ENCODE peak calls at places on chromosomes 6 and 20, in six cellular contexts. Q is neuronal stem cell, F is mesenchymal stem cell, Y is IMR-90, K is H1, J is trophoblast cell. A is an unnamed sample.
A peak's percentile ranks its signal among the peaks of the same experiment; 100 is the strongest.

GRCh38 chr6:142913511-142914047 is 31.4 kb downstream of the HIVEP2 start:
- DNase-seq in Q (no peak), F (no peak), Y (no peak), K (no peak), J (peak; percentile 45), A (no peak)

GRCh38 chr20:22579711-22580697 is 4.4 kb downstream of the FOXA2 start:
- DNase-seq in Q (no peak), F (no peak), Y (no peak), K (peak; percentile 63), J (no peak), A (peak; percentile 56)

GRCh38 chr6:93235775-93236174 is 183.6 kb downstream of the EPHA7 start:
- DNase-seq in Q (no peak), F (no peak), Y (no peak), K (no peak), J (no peak), A (peak; percentile 32)

GRCh38 chr6:110811187-110811586 is 4.1 kb downstream of the CDK19 start:
- DNase-seq in Q (no peak), F (no peak), Y (no peak), K (no peak), J (no peak), A (no peak)

GRCh38 chr6:165098165-165098564 is 211.2 kb downstream of the C6orf118 start:
- DNase-seq in Q (no peak), F (no peak), Y (no peak), K (no peak), J (peak; percentile 10), A (peak; percentile 9)

GRCh38 chr6:159360306-159360705 is 191.1 kb downstream of the FNDC1 start:
- DNase-seq in Q (no peak), F (no peak), Y (no peak), K (no peak), J (no peak), A (no peak)

GRCh38 chr6:17938885-17939284 is 48.5 kb downstream of the KIF13A start:
- DNase-seq in Q (no peak), F (peak; percentile 67), Y (peak; percentile 81), K (no peak), J (peak; percentile 17), A (no peak)

GRCh38 chr20:41222703-41223102 is 85.4 kb downstream of the PLCG1 start:
- DNase-seq in Q (no peak), F (peak; percentile 35), Y (peak; percentile 54), K (no peak), J (no peak), A (no peak)

GRCh38 chr6:42199106-42199981 is 4.6 kb upstream of the GUCA1B start:
- DNase-seq in Q (no peak), F (peak; percentile 74), Y (peak; percentile 68), K (no peak), J (no peak), A (no peak)

GRCh38 chr6:158626360-158627167 is 18.0 kb downstream of the DYNLT1 start:
- DNase-seq in Q (no peak), F (no peak), Y (no peak), K (no peak), J (no peak), A (no peak)

GRCh38 chr6:50978631-50979030 is 160.0 kb downstream of the TFAP2B start:
- DNase-seq in Q (no peak), F (no peak), Y (no peak), K (no peak), J (no peak), A (no peak)

GRCh38 chr6:169340395-169340794 is 86.7 kb upstream of the THBS2 start:
- DNase-seq in Q (no peak), F (no peak), Y (no peak), K (no peak), J (peak; percentile 43), A (no peak)

GRCh38 chr20:33585413-33585812 is 76.7 kb upstream of the C20orf144 start:
- DNase-seq in Q (no peak), F (no peak), Y (no peak), K (no peak), J (no peak), A (no peak)

GRCh38 chr6:159169557-159170332 is 545 bp downstream of the FNDC1 start:
- DNase-seq in Q (peak; percentile 40), F (peak; percentile 30), Y (peak; percentile 14), K (peak; percentile 74), J (no peak), A (peak; percentile 90)

GRCh38 chr20:44858959-44859358 is 26.5 kb upstream of the YWHAB start:
- DNase-seq in Q (no peak), F (peak; percentile 11), Y (no peak), K (peak; percentile 41), J (no peak), A (peak; percentile 65)

GRCh38 chr6:1995521-1996110 is 249.8 kb downstream of the GMDS start:
- DNase-seq in Q (no peak), F (no peak), Y (peak; percentile 66), K (no peak), J (peak; percentile 32), A (peak; percentile 48)

GRCh38 chr6:70874181-70874913 is 82.5 kb downstream of the B3GAT2 start:
- DNase-seq in Q (no peak), F (no peak), Y (no peak), K (no peak), J (no peak), A (peak; percentile 25)

GRCh38 chr6:401239-401993 is 9.9 kb downstream of the IRF4 start:
- DNase-seq in Q (no peak), F (no peak), Y (no peak), K (no peak), J (no peak), A (no peak)
- H3K4me3 ChIP-seq in Q (no peak overlapping the region), F (no peak overlapping the region), Y (no peak overlapping the region), K (no peak overlapping the region), J (no peak overlapping the region), A (no peak overlapping the region)

DNA sequence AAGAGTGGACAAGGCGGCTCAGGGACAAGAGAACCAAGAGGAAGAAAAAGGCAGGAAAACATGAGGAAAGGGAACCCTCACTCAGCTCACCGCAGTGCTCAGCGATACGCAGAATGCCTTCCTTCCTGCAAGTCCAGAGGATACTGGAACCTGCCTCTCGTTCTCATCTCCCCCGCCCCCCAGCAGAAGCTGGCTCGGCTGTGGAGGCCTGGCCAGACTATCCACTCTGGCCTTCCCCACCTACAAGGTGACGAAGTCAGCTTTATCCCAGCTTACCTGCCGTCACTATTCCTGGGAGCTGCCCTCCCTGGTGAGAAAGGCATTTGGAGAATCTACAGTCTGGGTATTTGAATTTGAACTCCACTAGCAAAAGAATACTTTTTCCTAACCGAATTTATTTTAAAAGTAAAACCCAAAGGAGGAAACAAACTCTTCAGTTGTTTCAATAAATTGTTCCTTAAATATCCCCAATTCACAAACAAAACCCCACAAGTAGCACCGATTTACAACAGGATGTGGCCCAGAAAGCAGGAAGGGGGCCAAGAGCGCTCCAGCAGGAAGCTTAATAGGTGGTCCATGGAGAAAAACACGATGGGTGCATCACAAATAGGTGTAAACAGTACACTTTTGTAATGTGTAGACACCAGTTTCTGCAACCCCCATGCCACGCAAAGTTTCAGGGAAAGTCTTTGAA is 2.1 kb upstream of the DIDO1 start:
- DNase-seq in Q (no peak), F (peak; percentile 36), Y (no peak), K (no peak), J (peak; percentile 28), A (peak; percentile 93)
- H3K18ac ChIP-seq in Q (no peak overlapping the region), F (peak overlapping the region; percentile 55), Y (no peak overlapping the region), K (peak overlapping the region; percentile 86), J (peak overlapping the region; percentile 38), A (peak overlapping the region; percentile 72)

DNA sequence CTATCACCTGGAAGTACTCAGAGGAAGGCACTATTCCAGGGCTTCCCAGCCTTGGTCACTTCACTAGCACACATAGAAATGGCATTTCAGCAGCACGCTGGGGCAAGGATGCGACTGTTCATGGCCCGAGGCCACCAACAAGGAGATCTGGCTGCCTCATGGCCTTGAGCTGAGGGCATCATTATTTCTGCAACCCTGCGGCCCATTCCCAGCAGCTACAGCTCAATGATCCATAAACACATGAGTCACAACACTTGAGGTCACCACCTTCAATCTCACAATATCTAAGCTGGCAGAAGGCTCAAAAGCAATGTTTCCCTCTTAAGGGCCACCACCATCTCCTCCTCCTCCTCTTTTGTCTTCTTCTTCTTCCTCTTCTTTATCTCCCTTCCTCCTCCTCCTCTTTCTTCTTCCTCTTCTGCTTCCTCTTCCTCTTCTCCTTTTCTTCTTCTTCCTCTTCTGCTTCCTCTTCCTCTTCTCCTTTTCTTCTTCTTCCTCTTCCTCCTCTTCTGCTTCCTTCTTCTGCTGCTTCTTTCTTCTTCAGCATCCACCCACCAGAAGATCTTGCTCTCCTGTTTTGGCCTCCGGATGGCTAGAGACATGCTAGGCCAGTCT is 382.9 kb upstream of the CNR1 start:
- DNase-seq in Q (no peak), F (no peak), Y (no peak), K (no peak), J (no peak), A (no peak)
- H3K4me3 ChIP-seq in Q (no peak overlapping the region), F (no peak overlapping the region), Y (no peak overlapping the region), K (no peak overlapping the region), J (no peak overlapping the region), A (no peak overlapping the region)

DNA sequence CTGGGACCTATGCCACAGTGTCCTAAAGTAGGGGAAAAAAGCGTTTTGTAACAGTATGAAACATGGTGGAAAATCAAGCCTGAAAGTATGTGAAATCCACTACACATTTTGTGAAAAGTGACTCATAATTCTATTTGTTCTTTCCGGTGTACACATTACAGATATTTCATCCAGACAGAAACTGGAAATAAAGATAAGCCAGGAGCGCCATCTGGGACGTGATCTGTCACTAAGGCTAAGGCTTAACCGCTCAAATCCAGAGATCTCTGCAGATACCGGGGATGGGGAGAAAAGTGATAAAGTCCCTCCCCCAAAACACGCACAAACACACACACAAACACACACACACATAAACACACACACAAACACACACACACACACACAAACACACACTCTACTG is 26.6 kb upstream of the SRSF6 start:
- DNase-seq in Q (no peak), F (no peak), Y (no peak), K (no peak), J (no peak), A (no peak)
- H3K18ac ChIP-seq in Q (no peak overlapping the region), F (no peak overlapping the region), Y (no peak overlapping the region), K (no peak overlapping the region), J (no peak overlapping the region), A (no peak overlapping the region)

DNA sequence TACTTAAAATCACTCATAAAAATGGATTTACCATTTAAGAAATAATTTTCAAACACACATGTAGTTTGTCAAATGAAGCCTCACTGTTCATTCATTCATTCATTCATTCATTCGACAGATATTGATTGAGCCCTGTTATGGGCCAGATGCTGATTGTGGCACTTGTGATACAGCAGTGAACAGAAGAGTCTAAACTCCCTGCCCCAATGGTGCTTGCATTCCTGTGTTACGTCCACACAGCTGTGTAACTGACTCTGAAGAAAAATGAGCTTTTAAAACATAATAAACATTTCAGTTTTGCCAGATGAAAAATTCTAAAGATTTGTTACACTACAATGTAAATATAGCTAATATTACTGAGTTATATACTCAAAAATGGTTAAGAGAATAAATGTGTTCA is 46.2 kb downstream of the BACH2 start:
- DNase-seq in Q (no peak), F (no peak), Y (peak; percentile 50), K (no peak), J (no peak), A (no peak)
- H3K4me3 ChIP-seq in Q (no peak overlapping the region), F (no peak overlapping the region), Y (no peak overlapping the region), K (no peak overlapping the region), J (no peak overlapping the region), A (no peak overlapping the region)